ENCODE peak calls at places on chromosomes 6 and 20, in six cellular contexts. One of them, this sample, is unnamed.
A peak's percentile ranks its signal among the peaks of the same experiment; 100 is the strongest.

GRCh38 chr6:163626073-163626867 is 211.8 kb downstream of the QKI start:
- DNase-seq in AG09319: no peak
- DNase-seq in HFFc6: no peak
- DNase-seq in fibroblast of pulmonary artery: no peak
- DNase-seq in fibroblast of mammary gland: no peak
- DNase-seq in psoas muscle: no peak
- DNase-seq in this sample: no peak

GRCh38 chr6:7526755-7527154 is 14.7 kb upstream of the DSP start:
- DNase-seq in AG09319: no peak
- DNase-seq in HFFc6: no peak
- DNase-seq in fibroblast of pulmonary artery: no peak
- DNase-seq in fibroblast of mammary gland: no peak
- DNase-seq in psoas muscle: no peak
- DNase-seq in this sample: no peak

GRCh38 chr6:20202070-20202658 is 10.1 kb downstream of the MBOAT1 start:
- DNase-seq in AG09319: no peak
- DNase-seq in HFFc6: peak; percentile 49
- DNase-seq in fibroblast of pulmonary artery: peak; percentile 64
- DNase-seq in fibroblast of mammary gland: peak; percentile 51
- DNase-seq in psoas muscle: no peak
- DNase-seq in this sample: peak; percentile 68

GRCh38 chr6:921400-921799 is 228.5 kb upstream of the EXOC2 start:
- DNase-seq in AG09319: no peak
- DNase-seq in HFFc6: no peak
- DNase-seq in fibroblast of pulmonary artery: no peak
- DNase-seq in fibroblast of mammary gland: no peak
- DNase-seq in psoas muscle: no peak
- DNase-seq in this sample: no peak

GRCh38 chr20:35286077-35286898 is 1.7 kb upstream of the EIF6 start:
- DNase-seq in AG09319: no peak
- DNase-seq in HFFc6: no peak
- DNase-seq in fibroblast of pulmonary artery: no peak
- DNase-seq in fibroblast of mammary gland: no peak
- DNase-seq in psoas muscle: no peak
- DNase-seq in this sample: no peak

GRCh38 chr6:153405926-153406325 is 274.8 kb upstream of the RGS17 start:
- DNase-seq in AG09319: no peak
- DNase-seq in HFFc6: no peak
- DNase-seq in fibroblast of pulmonary artery: no peak
- DNase-seq in fibroblast of mammary gland: no peak
- DNase-seq in psoas muscle: no peak
- DNase-seq in this sample: no peak

GRCh38 chr6:114467931-114468330 is 125.1 kb upstream of the HS3ST5 start:
- DNase-seq in AG09319: no peak
- DNase-seq in HFFc6: no peak
- DNase-seq in fibroblast of pulmonary artery: peak; percentile 64
- DNase-seq in fibroblast of mammary gland: peak; percentile 6
- DNase-seq in psoas muscle: no peak
- DNase-seq in this sample: no peak

GRCh38 chr6:33566182-33567084 is 13.6 kb downstream of the BAK1 start:
- DNase-seq in AG09319: no peak
- DNase-seq in HFFc6: peak; percentile 59
- DNase-seq in fibroblast of pulmonary artery: no peak
- DNase-seq in fibroblast of mammary gland: peak; percentile 71
- DNase-seq in psoas muscle: no peak
- DNase-seq in this sample: no peak

GRCh38 chr6:1110164-1110563 is 201.7 kb upstream of the FOXQ1 start:
- DNase-seq in AG09319: no peak
- DNase-seq in HFFc6: peak; percentile 4
- DNase-seq in fibroblast of pulmonary artery: no peak
- DNase-seq in fibroblast of mammary gland: no peak
- DNase-seq in psoas muscle: no peak
- DNase-seq in this sample: no peak

GRCh38 chr6:28565823-28566526 is 40.3 kb downstream of the GPX5 start:
- DNase-seq in AG09319: no peak
- DNase-seq in HFFc6: no peak
- DNase-seq in fibroblast of pulmonary artery: no peak
- DNase-seq in fibroblast of mammary gland: no peak
- DNase-seq in psoas muscle: no peak
- DNase-seq in this sample: no peak

GRCh38 chr20:43925215-43925614 is 10.6 kb downstream of the TOX2 start:
- DNase-seq in AG09319: no peak
- DNase-seq in HFFc6: no peak
- DNase-seq in fibroblast of pulmonary artery: no peak
- DNase-seq in fibroblast of mammary gland: no peak
- DNase-seq in psoas muscle: no peak
- DNase-seq in this sample: no peak

GRCh38 chr6:38110407-38111025 is 291.0 kb downstream of the ZFAND3 start:
- DNase-seq in AG09319: no peak
- DNase-seq in HFFc6: no peak
- DNase-seq in fibroblast of pulmonary artery: peak; percentile 7
- DNase-seq in fibroblast of mammary gland: peak; percentile 12
- DNase-seq in psoas muscle: peak; percentile 25
- DNase-seq in this sample: no peak

GRCh38 chr20:63351811-63352591 is 9.1 kb downstream of the CHRNA4 start:
- DNase-seq in AG09319: no peak
- DNase-seq in HFFc6: no peak
- DNase-seq in fibroblast of pulmonary artery: no peak
- DNase-seq in fibroblast of mammary gland: no peak
- DNase-seq in psoas muscle: no peak
- DNase-seq in this sample: no peak

GRCh38 chr6:89434954-89435353 is 2.0 kb downstream of the ANKRD6 start:
- DNase-seq in AG09319: no peak
- DNase-seq in HFFc6: no peak
- DNase-seq in fibroblast of pulmonary artery: no peak
- DNase-seq in fibroblast of mammary gland: no peak
- DNase-seq in psoas muscle: no peak
- DNase-seq in this sample: no peak

GRCh38 chr20:2919518-2920245 is 46.4 kb downstream of the PTPRA start:
- DNase-seq in AG09319: no peak
- DNase-seq in HFFc6: no peak
- DNase-seq in fibroblast of pulmonary artery: no peak
- DNase-seq in fibroblast of mammary gland: no peak
- DNase-seq in psoas muscle: no peak
- DNase-seq in this sample: no peak

DNA sequence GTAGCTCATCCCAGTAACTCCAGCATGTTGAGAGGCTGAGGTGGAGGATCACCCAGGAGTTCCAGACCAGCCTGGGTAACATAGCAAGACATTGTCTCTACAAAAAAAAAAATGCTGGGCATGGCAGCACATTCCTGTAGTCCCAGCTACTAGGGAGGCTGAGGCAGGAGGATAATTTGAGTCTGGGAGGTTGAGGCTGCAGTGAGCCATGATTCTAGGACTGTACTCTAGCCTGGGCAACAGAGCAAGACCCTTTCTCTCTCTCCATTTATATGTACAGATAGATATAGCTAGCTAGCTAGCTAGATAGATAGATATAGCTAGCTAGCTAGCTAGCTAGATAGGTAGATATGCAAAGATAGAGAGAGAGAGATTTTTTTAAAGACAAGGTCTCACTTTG is 20.4 kb downstream of the ILRUN start:
- DNase-seq in AG09319: no peak
- DNase-seq in HFFc6: no peak
- DNase-seq in fibroblast of pulmonary artery: no peak
- DNase-seq in fibroblast of mammary gland: no peak
- DNase-seq in psoas muscle: no peak
- DNase-seq in this sample: no peak
- TF ChIP-seq CTCF in AG09319: no peak
- TF ChIP-seq CTCF in HFFc6: no peak
- TF ChIP-seq CTCF in fibroblast of pulmonary artery: no peak
- TF ChIP-seq CTCF in fibroblast of mammary gland: no peak
- TF ChIP-seq CTCF in psoas muscle: no peak
- TF ChIP-seq CTCF in this sample: no peak

DNA sequence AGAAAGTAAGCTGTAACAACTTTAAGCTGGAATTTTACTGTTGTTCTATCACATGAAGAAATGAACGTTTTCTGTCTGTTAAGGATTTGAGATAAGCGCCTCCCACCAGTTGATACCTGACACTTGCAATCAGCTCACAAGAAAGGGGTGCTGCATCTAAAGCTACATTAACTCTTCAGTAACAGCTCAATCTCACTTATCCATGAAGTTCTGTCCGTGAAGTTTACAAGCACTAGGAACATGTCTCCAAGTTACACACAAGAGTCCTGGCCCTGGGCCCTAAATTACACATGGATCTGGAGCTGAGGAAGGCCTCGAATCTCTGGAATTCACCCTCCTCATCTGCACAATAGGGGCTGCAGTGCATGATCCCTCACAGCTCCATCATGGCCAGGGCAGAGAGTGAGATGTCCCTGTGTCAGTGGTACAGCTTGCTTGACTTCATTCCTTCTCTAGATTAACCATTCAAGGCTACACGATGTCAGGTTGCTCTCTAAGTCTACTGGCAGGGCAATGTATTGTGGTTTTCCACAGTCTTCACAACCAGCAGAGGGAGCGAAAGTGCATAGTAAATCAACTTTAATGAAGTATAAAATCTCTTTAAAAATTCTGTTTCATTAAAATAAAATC is 182.4 kb upstream of the MCHR2 start:
- DNase-seq in AG09319: peak; percentile 30
- DNase-seq in HFFc6: peak; percentile 72
- DNase-seq in fibroblast of pulmonary artery: peak; percentile 74
- DNase-seq in fibroblast of mammary gland: peak; percentile 76
- DNase-seq in psoas muscle: no peak
- DNase-seq in this sample: no peak
- TF ChIP-seq CTCF in AG09319: peak; percentile 60
- TF ChIP-seq CTCF in HFFc6: peak; percentile 81
- TF ChIP-seq CTCF in fibroblast of pulmonary artery: peak; percentile 67
- TF ChIP-seq CTCF in fibroblast of mammary gland: peak; percentile 65
- TF ChIP-seq CTCF in psoas muscle: peak; percentile 46
- TF ChIP-seq CTCF in this sample: peak; percentile 38

GRCh38 chr6:4791174-4791573 is 15.0 kb downstream of the CDYL start:
- DNase-seq in AG09319: no peak
- DNase-seq in HFFc6: no peak
- DNase-seq in fibroblast of pulmonary artery: no peak
- DNase-seq in fibroblast of mammary gland: peak; percentile 63
- DNase-seq in psoas muscle: no peak
- DNase-seq in this sample: no peak

GRCh38 chr6:4788482-4788881 is 12.3 kb downstream of the CDYL start:
- DNase-seq in AG09319: no peak
- DNase-seq in HFFc6: no peak
- DNase-seq in fibroblast of pulmonary artery: no peak
- DNase-seq in fibroblast of mammary gland: no peak
- DNase-seq in psoas muscle: no peak
- DNase-seq in this sample: no peak

GRCh38 chr6:4786936-4787504 is 10.8 kb downstream of the CDYL start:
- DNase-seq in AG09319: no peak
- DNase-seq in HFFc6: no peak
- DNase-seq in fibroblast of pulmonary artery: no peak
- DNase-seq in fibroblast of mammary gland: no peak
- DNase-seq in psoas muscle: no peak
- DNase-seq in this sample: no peak

GRCh38 chr6:4788953-4789584 is 12.9 kb downstream of the CDYL start:
- DNase-seq in AG09319: no peak
- DNase-seq in HFFc6: no peak
- DNase-seq in fibroblast of pulmonary artery: no peak
- DNase-seq in fibroblast of mammary gland: no peak
- DNase-seq in psoas muscle: no peak
- DNase-seq in this sample: no peak

DNA sequence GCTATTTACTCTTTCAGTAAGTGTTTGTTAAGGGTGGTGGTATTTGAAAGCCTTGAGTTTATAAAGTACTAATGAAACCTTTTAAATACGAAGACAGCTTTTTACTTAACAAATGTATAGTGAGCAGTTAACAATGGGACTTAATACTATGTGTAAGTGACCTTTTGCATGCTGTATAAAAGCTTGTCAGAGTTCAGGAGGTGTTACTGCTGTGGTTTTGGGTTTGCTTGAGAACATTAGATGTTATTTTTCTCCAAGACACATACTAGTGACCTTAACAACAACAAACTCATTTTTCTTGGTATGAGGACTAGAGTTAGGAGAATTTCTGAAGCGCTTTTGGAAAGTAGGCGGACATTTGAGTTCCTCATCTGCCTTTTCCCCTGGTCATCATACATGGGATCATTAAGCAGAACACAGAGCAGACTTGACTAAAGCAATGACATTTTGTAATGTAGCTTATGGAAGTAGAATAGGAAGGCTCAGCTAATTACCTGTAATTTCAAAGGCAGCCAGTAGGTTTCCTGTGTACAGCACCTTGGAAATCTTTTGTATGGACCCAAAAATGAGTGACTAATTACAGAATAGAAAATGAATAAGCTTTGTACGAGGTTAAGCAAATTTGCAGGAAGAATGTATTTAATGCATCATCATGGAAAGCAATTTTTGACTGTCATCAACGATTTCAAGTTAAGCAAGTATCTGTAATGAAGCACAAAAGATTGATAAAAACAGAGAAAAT is 14.1 kb downstream of the CDYL start:
- DNase-seq in AG09319: no peak
- DNase-seq in HFFc6: no peak
- DNase-seq in fibroblast of pulmonary artery: no peak
- DNase-seq in fibroblast of mammary gland: no peak
- DNase-seq in psoas muscle: no peak
- DNase-seq in this sample: no peak
- TF ChIP-seq CTCF in AG09319: no peak
- TF ChIP-seq CTCF in HFFc6: peak; percentile 50
- TF ChIP-seq CTCF in fibroblast of pulmonary artery: peak; percentile 12
- TF ChIP-seq CTCF in fibroblast of mammary gland: peak; percentile 19
- TF ChIP-seq CTCF in psoas muscle: peak; percentile 6
- TF ChIP-seq CTCF in this sample: no peak

GRCh38 chr20:56003111-56003800 is 2.1 kb downstream of the CBLN4 start:
- DNase-seq in AG09319: no peak
- DNase-seq in HFFc6: no peak
- DNase-seq in fibroblast of pulmonary artery: no peak
- DNase-seq in fibroblast of mammary gland: no peak
- DNase-seq in psoas muscle: no peak
- DNase-seq in this sample: no peak
- TF ChIP-seq CTCF in AG09319: no peak
- TF ChIP-seq CTCF in HFFc6: no peak
- TF ChIP-seq CTCF in fibroblast of pulmonary artery: no peak
- TF ChIP-seq CTCF in fibroblast of mammary gland: no peak
- TF ChIP-seq CTCF in psoas muscle: no peak
- TF ChIP-seq CTCF in this sample: no peak

This sample was measured in GM13977.